ENCODE peak calls at places on chromosome X, in nine cellular contexts. H is K562; U is upper lobe of right lung; R is kidney; D is fibroblast of pulmonary artery; N is CD8-positive, alpha-beta T cell; A is epithelial cell of proximal tubule; Q is SK-N-SH; M is A549. T is an unnamed sample.

GRCh38 chrX:36908801-36909403 is 99.3 kb upstream of the FAM47C start:
- DNase-seq in A (no peak), N (no peak), D (peak), H (peak), R (no peak), M (peak), U (no peak), Q (peak), T (peak)

GRCh38 chrX:56788229-56788628 is 59.2 kb downstream of the NBDY start:
- DNase-seq in H (no peak), N (no peak), M (no peak), U (peak), R (peak), D (no peak), A (no peak), Q (no peak), T (no peak)

GRCh38 chrX:100643943-100644587 is at the start of gene SRPX2:
- DNase-seq in A (peak), U (no peak), N (no peak), R (no peak), Q (no peak), H (no peak), M (peak), D (peak), T (peak)

GRCh38 chrX:120677017-120677652 is 47.3 kb upstream of the C1GALT1C1 start:
- DNase-seq in A (no peak), M (no peak), R (no peak), H (no peak), D (no peak), U (no peak), Q (no peak), N (no peak), T (no peak)

GRCh38 chrX:11564546-11564945 is 101.2 kb downstream of the ARHGAP6 start:
- DNase-seq in M (no peak), A (no peak), H (no peak), N (no peak), Q (no peak), D (no peak), R (no peak), U (no peak), T (peak)

GRCh38 chrX:135194684-135195083 is 23.5 kb upstream of the CT55 start:
- DNase-seq in H (peak), N (no peak), R (no peak), U (no peak), M (no peak), A (no peak), D (no peak), Q (peak), T (no peak)

GRCh38 chrX:124098089-124098488 is 136.6 kb downstream of the STAG2 start:
- DNase-seq in U (no peak), D (peak), R (no peak), A (no peak), N (no peak), Q (peak), M (peak), H (no peak), T (peak)

GRCh38 chrX:37349131-37350033 is at the start of gene PRRG1:
- DNase-seq in R (peak), A (no peak), Q (peak), M (peak), D (peak), N (no peak), U (peak), H (peak), T (peak)

GRCh38 chrX:68942141-68942540 is 113.3 kb downstream of the EFNB1 start:
- DNase-seq in Q (no peak), H (no peak), D (no peak), M (no peak), N (no peak), R (no peak), A (no peak), U (no peak), T (no peak)

GRCh38 chrX:123425904-123426303 is 241.8 kb downstream of the GRIA3 start:
- DNase-seq in U (no peak), H (no peak), D (peak), Q (no peak), N (no peak), A (no peak), M (no peak), R (no peak), T (peak)

GRCh38 chrX:136870064-136870463 is 10.5 kb downstream of the RBMX start:
- DNase-seq in N (no peak), H (no peak), D (no peak), A (no peak), R (no peak), U (no peak), M (no peak), Q (no peak), T (no peak)

GRCh38 chrX:8284131-8284530 is 113.1 kb upstream of the VCX2 start:
- DNase-seq in Q (no peak), N (no peak), H (no peak), R (no peak), A (peak), M (no peak), U (no peak), D (no peak), T (no peak)

GRCh38 chrX:144681501-144681900 is 565.8 kb upstream of the SPANXN1 start:
- DNase-seq in N (no peak), H (no peak), A (no peak), M (no peak), U (no peak), D (peak), Q (no peak), R (no peak), T (peak)

GRCh38 chrX:155747520-155747919 is 133.6 kb upstream of the VAMP7 start:
- DNase-seq in H (no peak), R (peak), Q (no peak), M (no peak), U (no peak), D (peak), A (no peak), N (no peak), T (no peak)

GRCh38 chrX:88613338-88613737 is 133.7 kb upstream of the CPXCR1 start:
- DNase-seq in D (peak), H (no peak), Q (peak), M (peak), N (no peak), A (no peak), U (no peak), R (no peak), T (no peak)

GRCh38 chrX:46630141-46630540 is 56.6 kb downstream of the CHST7 start:
- DNase-seq in M (no peak), N (no peak), Q (no peak), R (no peak), H (no peak), U (no peak), A (no peak), D (no peak), T (peak)

GRCh38 chrX:70907900-70908299 is 611 bp downstream of the TEX11 start:
- DNase-seq in N (no peak), M (peak), R (no peak), H (no peak), Q (no peak), A (no peak), U (no peak), D (no peak), T (no peak)

GRCh38 chrX:19156223-19156622 is 34.0 kb upstream of the ADGRG2 start:
- DNase-seq in R (no peak), D (no peak), U (no peak), A (no peak), H (no peak), M (no peak), N (no peak), Q (no peak), T (peak)

DNA sequence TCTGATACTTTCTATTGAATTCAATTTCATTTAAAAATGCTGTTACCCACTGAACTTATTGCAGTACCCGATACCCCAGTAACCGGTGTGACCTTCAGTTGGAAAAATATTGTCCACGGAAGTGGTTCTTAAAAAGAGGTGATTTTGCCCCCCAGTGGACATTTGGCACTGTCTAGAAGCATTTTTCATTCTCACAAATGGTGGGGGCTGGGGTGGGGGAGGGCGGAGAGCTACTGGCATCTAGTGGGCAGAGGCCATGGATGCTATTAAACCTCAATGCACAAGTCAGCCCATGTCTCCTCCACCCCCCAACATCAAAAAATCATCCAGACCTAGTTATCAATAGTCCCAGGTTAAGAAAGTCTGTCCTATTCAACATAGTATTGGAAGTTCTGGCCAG is 19.6 kb upstream of the CHM start:
- DNase-seq in N (no peak), D (no peak), A (no peak), M (peak), H (no peak), Q (peak), R (no peak), U (no peak), T (no peak)
- TF ChIP-seq CTCF in N (no peak), D (no peak), A (peak), M (no peak), H (peak), Q (peak), R (no peak), U (no peak), T (no peak)

GRCh38 chrX:65406532-65406931 is 128.1 kb downstream of the LAS1L start:
- DNase-seq in D (no peak), Q (no peak), U (no peak), N (no peak), H (no peak), A (no peak), R (peak), M (no peak), T (no peak)

GRCh38 chrX:65407157-65407626 is 127.4 kb downstream of the LAS1L start:
- DNase-seq in H (no peak), D (no peak), R (no peak), Q (no peak), M (no peak), U (no peak), N (no peak), A (no peak), T (no peak)
- H3K4me3 ChIP-seq in H (no peak), D (no peak), R (no peak), Q (no peak), M (no peak), U (peak), N (no peak), A (no peak), T (no peak)

GRCh38 chrX:45557390-45557789 is 356.7 kb upstream of the DIPK2B start:
- DNase-seq in A (no peak), Q (no peak), U (no peak), H (no peak), N (no peak), R (no peak), M (peak), D (peak), T (no peak)
- TF ChIP-seq CTCF in A (peak), Q (peak), U (no peak), H (no peak), N (no peak), R (no peak), M (no peak), D (peak), T (no peak)

GRCh38 chrX:131762802-131763234 is 218.9 kb downstream of the OR13H1 start:
- DNase-seq in M (peak), A (no peak), R (no peak), D (no peak), N (no peak), Q (peak), H (peak), U (no peak), T (peak)

GRCh38 chrX:131763674-131764073 is 219.8 kb downstream of the OR13H1 start:
- DNase-seq in H (peak), N (no peak), R (no peak), D (no peak), A (no peak), Q (peak), U (no peak), M (peak), T (peak)

GRCh38 chrX:131764224-131764623 is 220.3 kb downstream of the OR13H1 start:
- DNase-seq in A (no peak), N (no peak), R (no peak), M (no peak), U (no peak), D (no peak), Q (no peak), H (no peak), T (peak)
- H3K4me3 ChIP-seq in A (no peak), N (no peak), R (no peak), M (peak), U (no peak), D (no peak), Q (peak), H (no peak), T (no peak)